ENCODE peak calls at places on chromosome 9, in seven cellular contexts. U is body of pancreas, T is cardiac muscle cell, A is astrocyte, J is lower leg skin, K is tibial nerve, V is endodermal cell. C is an unnamed sample.

GRCh38 chr9:131621551-131622321 is 76.4 kb downstream of the PRRT1B start:
- DNase-seq in U (no peak), T (no peak), A (no peak), J (no peak), K (no peak), V (no peak), C (no peak)

GRCh38 chr9:15725953-15726352 is 173.1 kb downstream of the CCDC171 start:
- DNase-seq in U (no peak), T (no peak), A (peak), J (no peak), K (no peak), V (no peak), C (no peak)

GRCh38 chr9:93686127-93686879 is 109.9 kb downstream of the PHF2 start:
- DNase-seq in U (no peak), T (no peak), A (no peak), J (no peak), K (no peak), V (peak), C (no peak)

GRCh38 chr9:27090716-27091115 is 18.3 kb upstream of the TEK start:
- DNase-seq in U (no peak), T (no peak), A (no peak), J (no peak), K (no peak), V (no peak), C (no peak)

GRCh38 chr9:123960366-123960765 is 30.4 kb upstream of the DENND1A start:
- DNase-seq in U (no peak), T (no peak), A (no peak), J (no peak), K (no peak), V (no peak), C (no peak)

GRCh38 chr9:17476401-17476800 is 102.5 kb upstream of the SH3GL2 start:
- DNase-seq in U (no peak), T (no peak), A (no peak), J (no peak), K (no peak), V (no peak), C (no peak)

GRCh38 chr9:5392285-5392684 is 45.4 kb downstream of the PLGRKT start:
- DNase-seq in U (no peak), T (peak), A (no peak), J (no peak), K (no peak), V (no peak), C (no peak)

GRCh38 chr9:100449420-100449819 is 22.5 kb downstream of the MSANTD3 start:
- DNase-seq in U (no peak), T (no peak), A (no peak), J (no peak), K (no peak), V (no peak), C (no peak)

GRCh38 chr9:110814159-110814558 is 145.6 kb downstream of the MUSK start:
- DNase-seq in U (no peak), T (no peak), A (no peak), J (no peak), K (no peak), V (no peak), C (no peak)

GRCh38 chr9:70049236-70049635 is 5.6 kb downstream of the MAMDC2 start:
- DNase-seq in U (peak), T (peak), A (peak), J (peak), K (peak), V (no peak), C (peak)

GRCh38 chr9:89621676-89622075 is 16.9 kb downstream of the GADD45G start:
- DNase-seq in U (no peak), T (no peak), A (no peak), J (no peak), K (no peak), V (no peak), C (no peak)

GRCh38 chr9:121551985-121552753 is 52.5 kb upstream of the GGTA1 start:
- DNase-seq in U (no peak), T (no peak), A (no peak), J (no peak), K (no peak), V (no peak), C (no peak)

GRCh38 chr9:135561391-135562234 is at the start of gene PAEP:
- DNase-seq in U (no peak), T (peak), A (no peak), J (no peak), K (no peak), V (peak), C (peak)

GRCh38 chr9:72427801-72428200 is 62.8 kb upstream of the ZFAND5 start:
- DNase-seq in U (no peak), T (no peak), A (no peak), J (no peak), K (no peak), V (no peak), C (peak)

GRCh38 chr9:110095776-110096175 is 112.2 kb downstream of the C9orf152 start:
- DNase-seq in U (no peak), T (peak), A (peak), J (peak), K (no peak), V (no peak), C (peak)

GRCh38 chr9:14441976-14442651 is 128.2 kb upstream of the NFIB start:
- DNase-seq in U (no peak), T (peak), A (no peak), J (no peak), K (no peak), V (peak), C (peak)

GRCh38 chr9:81848472-81848871 is 79.8 kb upstream of the SPATA31D4 start:
- DNase-seq in U (no peak), T (peak), A (peak), J (no peak), K (no peak), V (no peak), C (peak)

GRCh38 chr9:100308965-100309564 is 43.7 kb downstream of the TEX10 start:
- DNase-seq in U (no peak), T (no peak), A (peak), J (no peak), K (no peak), V (no peak), C (no peak)

GRCh38 chr9:7300484-7300883 is 499.1 kb downstream of the DMAC1 start:
- DNase-seq in U (no peak), T (no peak), A (no peak), J (no peak), K (no peak), V (no peak), C (no peak)

GRCh38 chr9:124139001-124139400 is 118.7 kb upstream of the NEK6 start:
- DNase-seq in U (no peak), T (peak), A (peak), J (no peak), K (no peak), V (no peak), C (peak)

GRCh38 chr9:36041491-36041890 is 4.8 kb downstream of the RECK start:
- DNase-seq in U (no peak), T (no peak), A (no peak), J (no peak), K (no peak), V (no peak), C (no peak)
- H3K4me3 ChIP-seq in U (no peak), T (no peak), A (no peak), J (no peak), K (no peak), V (no peak), C (no peak)

GRCh38 chr9:133664651-133665050 is 28.5 kb downstream of the DBH start:
- DNase-seq in U (no peak), T (no peak), A (no peak), J (no peak), K (no peak), V (no peak), C (no peak)

GRCh38 chr9:133664173-133664572 is 28.0 kb downstream of the DBH start:
- DNase-seq in U (no peak), T (no peak), A (no peak), J (no peak), K (no peak), V (no peak), C (no peak)

GRCh38 chr9:133666387-133666786 is 30.2 kb downstream of the DBH start:
- DNase-seq in U (no peak), T (no peak), A (no peak), J (no peak), K (no peak), V (no peak), C (no peak)

GRCh38 chr9:133665535-133665934 is 29.4 kb downstream of the DBH start:
- DNase-seq in U (no peak), T (no peak), A (no peak), J (no peak), K (no peak), V (no peak), C (no peak)

GRCh38 chr9:133665096-133665495 is 28.9 kb downstream of the DBH start:
- DNase-seq in U (no peak), T (no peak), A (no peak), J (no peak), K (no peak), V (no peak), C (no peak)
- TF ChIP-seq CTCF in U (no peak), T (no peak), A (no peak), J (no peak), K (no peak), V (no peak), C (no peak)

GRCh38 chr9:34372598-34373011 is 4.1 kb downstream of the MYORG start:
- DNase-seq in U (no peak), T (no peak), A (no peak), J (no peak), K (no peak), V (peak), C (no peak)

GRCh38 chr9:34371886-34372597 is 4.7 kb downstream of the MYORG start:
- DNase-seq in U (no peak), T (no peak), A (no peak), J (no peak), K (no peak), V (no peak), C (no peak)

GRCh38 chr9:34370335-34370969 is 6.2 kb downstream of the MYORG start:
- DNase-seq in U (no peak), T (no peak), A (no peak), J (no peak), K (no peak), V (no peak), C (no peak)

GRCh38 chr9:34373749-34374148 is 2.9 kb downstream of the MYORG start:
- DNase-seq in U (no peak), T (no peak), A (no peak), J (no peak), K (no peak), V (no peak), C (no peak)

DNA sequence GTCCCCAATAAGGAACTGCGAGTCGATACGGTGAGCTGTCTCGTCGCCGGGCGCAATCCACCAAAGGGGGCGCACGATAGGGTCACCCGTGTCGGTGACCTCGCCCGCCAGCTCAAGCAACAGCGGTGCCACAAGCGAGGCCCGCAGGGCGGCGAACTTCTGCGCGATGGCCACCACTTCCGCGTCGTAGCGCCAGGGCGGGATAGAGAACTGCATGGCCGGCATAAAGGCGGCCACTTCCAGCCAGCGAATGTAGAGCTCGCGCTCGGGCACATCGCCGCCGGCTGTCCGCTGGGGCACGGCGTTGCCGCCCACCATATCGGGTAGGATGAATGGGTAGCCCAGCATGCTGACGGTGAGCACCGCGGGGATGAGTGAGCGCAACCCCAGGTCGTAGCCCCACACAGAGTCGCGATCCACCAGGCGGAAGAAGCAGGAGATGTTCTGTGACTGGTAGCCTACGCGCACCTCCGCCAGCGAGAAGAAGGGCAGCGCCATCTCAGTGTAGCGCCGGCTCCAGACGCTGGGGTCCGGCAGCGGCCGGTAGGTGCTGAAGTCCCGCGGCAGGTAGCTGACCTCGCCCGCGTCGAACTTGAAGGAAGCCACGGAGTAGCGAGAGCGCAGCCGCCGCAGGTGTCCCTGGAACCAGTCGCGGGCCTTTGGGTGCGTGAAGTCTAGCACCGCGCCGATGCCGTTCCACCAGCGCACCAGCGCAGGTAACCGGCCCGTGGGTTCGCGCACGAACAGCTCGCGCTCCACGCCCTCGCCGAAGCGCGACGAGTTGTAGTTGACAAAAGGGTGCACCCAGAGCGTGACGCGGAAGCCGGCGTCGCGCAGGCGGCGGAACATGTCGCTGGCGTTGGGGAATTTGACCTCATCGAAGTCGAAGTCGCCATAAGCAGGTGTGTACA is 5.5 kb downstream of the MYORG start:
- DNase-seq in U (no peak), T (no peak), A (no peak), J (no peak), K (no peak), V (no peak), C (no peak)
- H3K4me3 ChIP-seq in U (no peak), T (no peak), A (no peak), J (no peak), K (no peak), V (no peak), C (peak)

GRCh38 chr9:126697350-126697749 is 83.6 kb downstream of the LMX1B start:
- DNase-seq in U (no peak), T (no peak), A (no peak), J (no peak), K (no peak), V (peak), C (no peak)

GRCh38 chr9:126699401-126699851 is 85.7 kb downstream of the LMX1B start:
- DNase-seq in U (no peak), T (no peak), A (no peak), J (no peak), K (no peak), V (peak), C (no peak)

GRCh38 chr9:126700296-126700695 is 86.6 kb downstream of the LMX1B start:
- DNase-seq in U (no peak), T (no peak), A (no peak), J (no peak), K (no peak), V (peak), C (no peak)

GRCh38 chr9:126698251-126698650 is 84.5 kb downstream of the LMX1B start:
- DNase-seq in U (no peak), T (no peak), A (no peak), J (no peak), K (no peak), V (peak), C (no peak)

DNA sequence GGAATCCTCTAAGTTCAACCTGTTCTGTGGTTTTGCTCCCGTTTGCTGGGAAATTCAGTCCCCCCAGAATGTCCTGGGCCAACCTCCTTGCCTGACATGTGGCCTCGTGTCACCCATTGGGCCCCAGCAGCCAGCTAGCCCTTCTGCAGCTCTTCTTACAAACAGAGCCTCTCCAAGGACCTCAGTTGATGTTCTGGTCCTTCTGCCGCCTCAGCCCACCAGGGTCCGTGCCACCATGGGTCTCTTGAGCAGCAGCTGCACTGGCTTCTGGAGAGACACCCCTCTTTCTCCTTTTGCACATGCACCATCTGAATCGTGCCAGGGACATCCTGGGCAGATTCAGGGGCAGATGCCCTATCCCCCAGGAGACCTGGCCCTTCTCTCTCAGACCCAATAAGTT is 85.0 kb downstream of the LMX1B start:
- DNase-seq in U (no peak), T (no peak), A (no peak), J (no peak), K (no peak), V (peak), C (no peak)
- TF ChIP-seq CTCF in U (no peak), T (no peak), A (no peak), J (no peak), K (no peak), V (no peak), C (no peak)

GRCh38 chr9:125844611-125845010 is 97.4 kb downstream of the PBX3 start:
- DNase-seq in U (no peak), T (no peak), A (no peak), J (no peak), K (no peak), V (no peak), C (no peak)

GRCh38 chr9:125839322-125839721 is 92.1 kb downstream of the PBX3 start:
- DNase-seq in U (no peak), T (no peak), A (no peak), J (no peak), K (no peak), V (no peak), C (no peak)

GRCh38 chr9:125843646-125844045 is 96.5 kb downstream of the PBX3 start:
- DNase-seq in U (peak), T (peak), A (peak), J (no peak), K (no peak), V (no peak), C (peak)

GRCh38 chr9:125842215-125842614 is 95.0 kb downstream of the PBX3 start:
- DNase-seq in U (no peak), T (no peak), A (no peak), J (no peak), K (no peak), V (no peak), C (no peak)

GRCh38 chr9:125841444-125841843 is 94.3 kb downstream of the PBX3 start:
- DNase-seq in U (no peak), T (no peak), A (no peak), J (no peak), K (no peak), V (no peak), C (no peak)
- H3K4me3 ChIP-seq in U (no peak), T (no peak), A (no peak), J (no peak), K (no peak), V (no peak), C (no peak)

GRCh38 chr9:21883642-21884041 is 81.2 kb downstream of the MTAP start:
- DNase-seq in U (no peak), T (no peak), A (no peak), J (no peak), K (no peak), V (peak), C (no peak)
- TF ChIP-seq CTCF in U (no peak), T (no peak), A (no peak), J (no peak), K (no peak), V (peak), C (no peak)

GRCh38 chr9:130147215-130147614 is 25.0 kb upstream of the NCS1 start:
- DNase-seq in U (no peak), T (no peak), A (no peak), J (no peak), K (no peak), V (no peak), C (no peak)

GRCh38 chr9:130143279-130143893 is 28.8 kb upstream of the NCS1 start:
- DNase-seq in U (no peak), T (no peak), A (no peak), J (no peak), K (no peak), V (no peak), C (no peak)

GRCh38 chr9:130142635-130143034 is 29.6 kb upstream of the NCS1 start:
- DNase-seq in U (no peak), T (no peak), A (no peak), J (no peak), K (no peak), V (no peak), C (no peak)

GRCh38 chr9:130144703-130145102 is 27.5 kb upstream of the NCS1 start:
- DNase-seq in U (peak), T (no peak), A (no peak), J (no peak), K (no peak), V (no peak), C (no peak)

DNA sequence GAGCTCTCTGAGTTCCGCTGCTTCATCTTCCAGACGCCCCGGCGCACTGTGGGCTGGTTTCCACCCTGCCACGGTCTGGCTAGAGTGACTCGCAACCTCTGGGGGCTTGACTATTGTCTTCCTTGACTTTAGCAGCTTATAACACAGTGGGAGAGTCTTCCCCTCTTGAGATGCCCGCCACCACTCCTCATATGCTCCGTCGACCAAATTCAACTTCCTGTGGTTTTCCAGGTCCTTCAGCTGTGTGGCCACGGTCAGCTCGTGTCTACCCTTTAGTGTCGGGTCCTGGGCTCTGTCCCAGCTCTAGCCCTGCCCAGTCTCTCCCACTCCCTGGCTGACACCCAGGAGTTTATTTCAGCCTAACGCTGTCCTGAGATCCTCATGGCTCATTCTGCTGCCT is 28.2 kb upstream of the NCS1 start:
- DNase-seq in U (peak), T (peak), A (peak), J (no peak), K (no peak), V (no peak), C (peak)
- H3K4me3 ChIP-seq in U (no peak), T (no peak), A (no peak), J (no peak), K (no peak), V (no peak), C (no peak)

GRCh38 chr9:37034320-37034937 is 361 bp upstream of the PAX5 start:
- DNase-seq in U (no peak), T (no peak), A (no peak), J (no peak), K (no peak), V (peak), C (no peak)
- TF ChIP-seq CTCF in U (peak), T (no peak), A (no peak), J (no peak), K (no peak), V (peak), C (no peak)

C was measured in fibroblast of pulmonary artery.